ENCODE peak calls at places on chromosomes 11 and 22, in eight cellular contexts. W, V, C, L, F, M, Z and D are unnamed samples.

GRCh38 chr22:19855504-19856409 is 1.1 kb upstream of the GNB1L start:
- DNase-seq in W (peak), V (no peak), C (peak), L (no peak), F (peak), M (peak), Z (peak), D (peak)

GRCh38 chr22:49995413-49996191 is 17.0 kb downstream of the IL17REL start:
- DNase-seq in W (no peak), V (no peak), C (no peak), L (no peak), F (no peak), M (no peak), Z (peak), D (no peak)

GRCh38 chr11:1749787-1750351 is 526 bp downstream of the IFITM10 start:
- DNase-seq in W (no peak), V (no peak), C (no peak), L (no peak), F (peak), M (no peak), Z (peak), D (no peak)

GRCh38 chr11:101428918-101429317 is 154.9 kb downstream of the TRPC6 start:
- DNase-seq in W (no peak), V (no peak), C (no peak), L (no peak), F (no peak), M (peak), Z (peak), D (no peak)

GRCh38 chr11:2580061-2580421 is 119.8 kb downstream of the KCNQ1OT1 start:
- DNase-seq in W (no peak), V (peak), C (no peak), L (no peak), F (no peak), M (no peak), Z (no peak), D (no peak)

GRCh38 chr22:43343262-43343988 is at the start of gene SCUBE1:
- DNase-seq in W (peak), V (no peak), C (peak), L (peak), F (no peak), M (no peak), Z (peak), D (no peak)

GRCh38 chr11:1125803-1126202 is 31.9 kb upstream of the MUC5AC start:
- DNase-seq in W (no peak), V (no peak), C (no peak), L (no peak), F (no peak), M (no peak), Z (no peak), D (no peak)

GRCh38 chr11:119432484-119433368 is 9.8 kb upstream of the THY1 start:
- DNase-seq in W (no peak), V (no peak), C (no peak), L (no peak), F (peak), M (peak), Z (peak), D (peak)

GRCh38 chr11:133570376-133570775 is 38.1 kb upstream of the OPCML start:
- DNase-seq in W (no peak), V (no peak), C (no peak), L (no peak), F (no peak), M (no peak), Z (no peak), D (no peak)

GRCh38 chr11:72741849-72742521 is 10.2 kb downstream of the ARAP1 start:
- DNase-seq in W (no peak), V (no peak), C (no peak), L (no peak), F (no peak), M (peak), Z (no peak), D (no peak)

GRCh38 chr11:65417221-65417701 is 5.3 kb upstream of the NEAT1 start:
- DNase-seq in W (peak), V (no peak), C (no peak), L (no peak), F (no peak), M (peak), Z (peak), D (no peak)

GRCh38 chr11:39365809-39366436 is 2093.5 kb downstream of the LRRC4C start:
- DNase-seq in W (peak), V (no peak), C (no peak), L (no peak), F (peak), M (no peak), Z (peak), D (no peak)

GRCh38 chr11:34899633-34900016 is 16.6 kb downstream of the APIP start:
- DNase-seq in W (no peak), V (no peak), C (no peak), L (no peak), F (no peak), M (no peak), Z (no peak), D (no peak)

GRCh38 chr22:20015971-20016733 is 471 bp downstream of the ARVCF start:
- DNase-seq in W (no peak), V (no peak), C (no peak), L (no peak), F (no peak), M (no peak), Z (peak), D (no peak)

GRCh38 chr11:10906521-10906920 is 48.7 kb upstream of the ZBED5 start:
- DNase-seq in W (no peak), V (no peak), C (no peak), L (no peak), F (peak), M (no peak), Z (no peak), D (peak)